ENCODE peak calls at places on chromosomes 7 and 10, in nine cellular contexts. S is ovary; L is SK-N-SH; P is activated CD4-positive, alpha-beta T cell treated with anti-CD3 and anti-CD28 coated beads, Interleukin-2, amount 10 ng/mL, durations not matched to agents 7 days and 5 days; K is activated effector memory CD4-positive, alpha-beta T cell treated with Interleukin-2 at 50 U/mL for 16 hours; B is CD4-positive, alpha-beta T cell; X is islet precursor cell; U is AG20443; N is left cardiac atrium. Q is an unnamed sample.

GRCh38 chr7:2190531-2190930 is 42.2 kb downstream of the MAD1L1 start:
- DNase-seq in X (peak), N (no peak), S (no peak), P (no peak), U (no peak), B (no peak), L (no peak), K (no peak), Q (no peak)

GRCh38 chr7:17985473-17986239 is 42.0 kb downstream of the PRPS1L1 start:
- DNase-seq in S (no peak), N (no peak), U (no peak), P (no peak), K (no peak), X (no peak), B (no peak), L (no peak), Q (no peak)

GRCh38 chr10:132444877-132445351 is 47.9 kb downstream of the PWWP2B start:
- DNase-seq in P (no peak), U (no peak), S (no peak), X (no peak), L (no peak), N (no peak), K (no peak), B (no peak), Q (no peak)

GRCh38 chr7:1134951-1135350 is 25.0 kb downstream of the ZFAND2A start:
- DNase-seq in N (no peak), X (no peak), L (no peak), K (no peak), S (no peak), B (no peak), U (no peak), P (no peak), Q (no peak)

GRCh38 chr7:12458520-12459131 is 55.0 kb upstream of the VWDE start:
- DNase-seq in P (peak), U (peak), B (no peak), K (no peak), N (no peak), X (no peak), L (peak), S (no peak), Q (no peak)

GRCh38 chr7:65746398-65746669 is 126.5 kb upstream of the VKORC1L1 start:
- DNase-seq in X (no peak), P (no peak), K (no peak), U (peak), N (no peak), S (no peak), L (no peak), B (no peak), Q (no peak)

GRCh38 chr7:1708640-1709249 is 38.7 kb downstream of the ELFN1 start:
- DNase-seq in U (no peak), P (no peak), L (peak), K (no peak), B (no peak), S (no peak), X (no peak), N (no peak), Q (no peak)

GRCh38 chr10:1807924-1808323 is 70.6 kb upstream of the ADARB2 start:
- DNase-seq in X (no peak), U (no peak), S (no peak), B (no peak), P (no peak), N (no peak), L (no peak), K (no peak), Q (no peak)

GRCh38 chr10:119516381-119517234 is 25.9 kb downstream of the RGS10 start:
- DNase-seq in N (no peak), U (no peak), X (peak), B (peak), K (peak), P (peak), S (no peak), L (no peak), Q (peak)

GRCh38 chr10:62019013-62019684 is 117.7 kb downstream of the ARID5B start:
- DNase-seq in N (no peak), P (no peak), K (no peak), L (no peak), B (no peak), S (no peak), X (no peak), U (no peak), Q (no peak)

GRCh38 chr7:45670227-45670626 is 96.1 kb downstream of the ADCY1 start:
- DNase-seq in K (no peak), L (no peak), S (no peak), B (no peak), P (no peak), U (no peak), N (no peak), X (peak), Q (no peak)

GRCh38 chr7:9625953-9626352 is 1192.5 kb downstream of the NXPH1 start:
- DNase-seq in K (no peak), X (no peak), S (no peak), U (no peak), P (no peak), L (no peak), N (no peak), B (no peak), Q (no peak)

GRCh38 chr10:95282115-95282514 is 8.7 kb downstream of the PDLIM1 start:
- DNase-seq in B (no peak), S (no peak), L (no peak), U (no peak), X (no peak), P (no peak), N (no peak), K (no peak), Q (no peak)

GRCh38 chr7:100568936-100569844 is 4.5 kb downstream of the SAP25 start:
- DNase-seq in S (peak), B (no peak), U (peak), L (peak), N (peak), P (peak), X (peak), K (peak), Q (peak)

GRCh38 chr7:19112290-19113000 is 5.0 kb downstream of the TWIST1 start:
- DNase-seq in K (no peak), B (no peak), S (no peak), X (no peak), N (peak), L (no peak), P (no peak), U (no peak), Q (no peak)

GRCh38 chr7:77862691-77863090 is 64.1 kb downstream of the PHTF2 start:
- DNase-seq in U (no peak), L (no peak), N (no peak), K (no peak), S (no peak), P (no peak), B (no peak), X (no peak), Q (no peak)

GRCh38 chr10:133158756-133159610 is 1.0 kb upstream of the KNDC1 start:
- DNase-seq in U (no peak), B (no peak), L (no peak), S (peak), N (no peak), P (no peak), K (no peak), X (peak), Q (no peak)

GRCh38 chr7:69739906-69740545 is 141.8 kb downstream of the AUTS2 start:
- DNase-seq in N (peak), B (no peak), L (peak), K (no peak), X (peak), U (peak), S (no peak), P (no peak), Q (no peak)

GRCh38 chr7:115183431-115184057 is 261.6 kb downstream of the MDFIC start:
- DNase-seq in K (no peak), X (no peak), P (no peak), L (no peak), N (no peak), S (no peak), B (no peak), U (no peak), Q (no peak)

GRCh38 chr10:6153845-6154244 is 48.9 kb upstream of the PFKFB3 start:
- DNase-seq in B (no peak), U (no peak), X (no peak), P (no peak), K (no peak), S (no peak), N (no peak), L (no peak), Q (no peak)

GRCh38 chr10:59885430-59886134 is 20.8 kb downstream of the CCDC6 start:
- DNase-seq in U (no peak), N (no peak), P (no peak), X (no peak), K (no peak), B (no peak), S (no peak), L (no peak), Q (no peak)

GRCh38 chr10:13672505-13672904 is 85.7 kb downstream of the PRPF18 start:
- DNase-seq in B (no peak), P (no peak), K (no peak), L (no peak), U (no peak), S (no peak), N (no peak), X (no peak), Q (no peak)

GRCh38 chr10:104049497-104050250 is 36.0 kb downstream of the COL17A1 start:
- DNase-seq in N (peak), X (peak), S (no peak), K (no peak), B (no peak), P (no peak), U (peak), L (no peak), Q (no peak)

GRCh38 chr10:6347391-6347951 is 144.7 kb downstream of the PFKFB3 start:
- DNase-seq in S (no peak), X (peak), K (peak), N (no peak), U (peak), L (no peak), P (peak), B (peak), Q (no peak)

GRCh38 chr7:156172638-156173037 is 360.4 kb upstream of the SHH start:
- DNase-seq in X (peak), K (no peak), S (no peak), N (no peak), L (no peak), U (no peak), B (no peak), P (no peak), Q (no peak)

GRCh38 chr7:155326385-155326784 is 28.7 kb downstream of the INSIG1 start:
- DNase-seq in B (no peak), L (no peak), U (no peak), P (no peak), K (no peak), X (no peak), S (no peak), N (no peak), Q (no peak)

GRCh38 chr7:108134486-108134885 is 4.3 kb upstream of the LAMB4 start:
- DNase-seq in K (no peak), S (no peak), N (no peak), B (no peak), X (no peak), P (no peak), L (no peak), U (no peak), Q (no peak)

GRCh38 chr7:6106140-6106904 is 75.1 kb downstream of the ANKRD61 start:
- DNase-seq in U (no peak), K (peak), S (no peak), P (peak), L (no peak), X (no peak), N (no peak), B (peak), Q (peak)

GRCh38 chr7:142620375-142620774 is 128.9 kb upstream of the PRSS1 start:
- DNase-seq in L (no peak), U (no peak), B (no peak), P (no peak), N (no peak), S (no peak), X (no peak), K (no peak), Q (no peak)